ENCODE peak calls at places on chromosomes 5 and 9, in eight cellular contexts. L, G, C, N, S, Q, Z and T are unnamed samples.

GRCh38 chr5:143657814-143658395 is 154.1 kb upstream of the HMHB1 start:
- DNase-seq in L (no peak), S (no peak), N (no peak), C (no peak), Q (no peak), G (no peak), Z (no peak), T (no peak)

GRCh38 chr9:128121924-128122808 is 5.4 kb downstream of the PTGES2 start:
- DNase-seq in G (no peak), S (peak; percentile 22), L (no peak), C (no peak), Q (no peak), Z (no peak), N (peak; percentile 63), T (no peak)

GRCh38 chr5:32836176-32836575 is 125.1 kb downstream of the NPR3 start:
- DNase-seq in Z (no peak), G (no peak), N (no peak), Q (no peak), L (no peak), C (no peak), S (no peak), T (no peak)

GRCh38 chr5:98827862-98828261 is 54.4 kb downstream of the RGMB start:
- DNase-seq in C (no peak), S (no peak), G (no peak), L (no peak), N (no peak), Z (no peak), Q (no peak), T (no peak)

GRCh38 chr9:123373447-123373923 is 17.5 kb downstream of the CRB2 start:
- DNase-seq in S (no peak), L (no peak), N (no peak), C (no peak), Z (peak; percentile 76), Q (no peak), G (no peak), T (no peak)

GRCh38 chr9:135508211-135508820 is 7.8 kb downstream of the MRPS2 start:
- DNase-seq in Q (no peak), S (no peak), C (no peak), L (no peak), G (no peak), Z (no peak), N (peak; percentile 48), T (no peak)

GRCh38 chr5:145466533-145466932 is 368.6 kb downstream of the PRELID2 start:
- DNase-seq in G (no peak), S (no peak), Q (no peak), Z (no peak), C (no peak), N (no peak), L (no peak), T (no peak)

GRCh38 chr5:62496876-62497275 is 81.7 kb upstream of the LRRC70 start:
- DNase-seq in S (no peak), G (no peak), Z (peak; percentile 69), Q (no peak), N (no peak), C (no peak), L (no peak), T (no peak)

GRCh38 chr5:168165221-168165965 is 126.1 kb upstream of the WWC1 start:
- DNase-seq in Q (no peak), L (peak; percentile 33), Z (peak; percentile 77), S (no peak), G (peak; percentile 17), C (no peak), N (no peak), T (no peak)

GRCh38 chr9:91421022-91421765 is 2.4 kb downstream of the NFIL3 start:
- DNase-seq in Z (peak; percentile 65), L (no peak), C (no peak), N (peak; percentile 77), G (peak; percentile 30), S (no peak), Q (no peak), T (no peak)

GRCh38 chr9:91422832-91423711 is 560 bp downstream of the NFIL3 start:
- DNase-seq in C (no peak), L (no peak), S (peak; percentile 63), G (peak; percentile 75), N (peak; percentile 96), Q (peak; percentile 46), Z (peak; percentile 60), T (no peak)

GRCh38 chr9:91423785-91424402 is at the start of gene NFIL3:
- DNase-seq in Z (peak; percentile 77), L (no peak), S (peak; percentile 87), Q (peak; percentile 74), C (no peak), G (peak; percentile 87), N (peak; percentile 93), T (no peak)

GRCh38 chr9:91420471-91421021 is 3.1 kb downstream of the NFIL3 start:
- DNase-seq in N (no peak), Q (no peak), S (no peak), G (no peak), Z (no peak), L (no peak), C (no peak), T (no peak)

GRCh38 chr9:91421987-91422765 is 1.5 kb downstream of the NFIL3 start:
- DNase-seq in S (no peak), C (no peak), G (peak; percentile 23), L (no peak), Z (no peak), Q (no peak), N (no peak), T (no peak)
- TF ChIP-seq POLR2AphosphoS5 in S (peak; percentile 3), C (no peak), G (no peak), L (no peak), Z (no peak), Q (no peak), N (no peak), T (no peak)

DNA sequence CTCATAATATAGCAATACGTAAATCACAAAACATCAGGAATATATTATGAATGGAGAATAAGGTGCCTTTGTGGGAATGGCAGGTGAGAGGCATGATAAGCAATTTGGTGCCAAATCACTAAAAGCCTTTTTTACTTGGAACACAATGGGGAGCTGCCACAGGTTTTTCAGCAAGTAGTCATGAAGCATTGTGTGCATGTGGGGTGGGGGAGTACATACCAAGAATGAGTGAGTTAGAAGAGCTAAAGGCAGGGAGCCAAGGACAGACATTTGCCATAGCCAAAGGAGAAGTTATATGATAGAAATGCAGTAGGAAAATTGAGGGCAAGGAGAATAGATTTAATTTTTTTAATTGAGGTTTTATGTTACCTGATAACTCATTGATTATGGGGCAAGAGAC is 445.0 kb upstream of the SMC2 start:
- DNase-seq in Q (no peak), C (no peak), L (no peak), S (no peak), Z (no peak), N (no peak), G (no peak), T (no peak)
- TF ChIP-seq POLR2AphosphoS5 in Q (no peak), C (no peak), L (no peak), S (no peak), Z (no peak), N (no peak), G (no peak), T (no peak)

DNA sequence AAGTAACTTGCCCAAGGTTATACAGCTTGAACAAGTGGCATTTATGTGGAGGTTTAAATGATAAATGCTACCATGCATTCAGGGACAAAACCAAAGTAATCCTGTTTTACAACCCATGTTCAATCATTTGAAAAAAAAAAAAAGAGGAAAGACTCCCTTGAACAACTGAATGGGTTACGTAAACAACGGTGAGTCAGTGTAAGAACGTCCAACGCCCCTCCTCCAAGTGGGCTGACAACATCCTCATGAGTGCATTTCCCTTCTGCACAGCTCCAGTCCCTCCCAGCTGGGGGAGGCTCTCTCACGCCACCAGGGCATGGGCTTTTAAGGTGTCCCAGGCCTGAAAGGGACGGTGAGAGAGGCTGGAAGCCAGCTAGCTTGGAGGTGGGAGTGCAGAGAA is 90.0 kb downstream of the PRRT1B start:
- DNase-seq in G (peak; percentile 90), Q (no peak), C (peak; percentile 71), N (peak; percentile 94), L (peak; percentile 39), Z (peak; percentile 29), S (peak; percentile 81), T (peak; percentile 74)
- TF ChIP-seq POLR2AphosphoS5 in G (peak; percentile 78), Q (no peak), C (peak; percentile 14), N (peak; percentile 52), L (no peak), Z (no peak), S (peak; percentile 81), T (no peak)

DNA sequence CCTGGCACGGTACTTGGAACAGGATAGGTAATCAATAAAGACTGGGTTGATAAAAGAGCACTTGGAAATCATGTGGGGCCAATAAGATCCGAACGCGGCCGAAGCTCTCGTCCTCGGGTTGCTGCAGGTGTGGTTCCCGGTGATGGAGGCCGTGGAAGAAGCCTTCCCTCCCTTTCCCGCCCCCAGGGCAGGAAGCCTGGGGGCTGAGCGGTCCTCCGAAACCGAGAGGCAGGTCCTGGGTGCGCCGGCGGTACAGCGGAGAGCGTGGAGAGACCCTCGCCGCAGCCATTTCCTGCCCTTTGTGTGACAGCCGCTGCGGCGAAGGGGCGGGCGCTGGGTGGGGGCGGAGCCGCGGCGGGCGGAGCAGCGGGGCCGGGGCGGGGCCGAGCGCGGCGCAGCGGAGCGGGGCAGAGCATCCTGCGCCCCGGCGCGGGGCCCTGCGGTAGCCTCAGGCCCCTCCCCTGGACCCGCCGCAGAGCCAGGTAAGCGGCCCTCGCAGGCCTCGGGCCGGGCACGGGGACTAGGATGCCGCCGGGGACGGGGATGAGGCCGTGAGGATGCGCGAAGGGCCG is at the start of gene CYFIP2:
- DNase-seq in S (peak; percentile 76), C (no peak), Q (peak; percentile 78), N (peak; percentile 68), G (peak; percentile 80), Z (peak; percentile 88), L (no peak), T (no peak)
- TF ChIP-seq POLR2AphosphoS5 in S (no peak), C (peak; percentile 47), Q (no peak), N (no peak), G (peak; percentile 40), Z (peak; percentile 75), L (peak; percentile 65), T (no peak)